ENCODE peak calls at places on chromosome 10, in nine cellular contexts. One of them, this sample, is unnamed.

GRCh38 chr10:22042557-22043326 is 39.2 kb upstream of the DNAJC1 start:
- DNase-seq in tibial nerve: no peak
- DNase-seq in kidney epithelial cell: no peak
- DNase-seq in adrenal gland: no peak
- DNase-seq in GM23338: peak
- DNase-seq in Karpas-422: no peak
- DNase-seq in mammary epithelial cell: no peak
- DNase-seq in ovary: no peak
- DNase-seq in MM.1S: no peak
- DNase-seq in this sample: no peak

GRCh38 chr10:82497451-82497850 is 622.5 kb downstream of the NRG3 start:
- DNase-seq in tibial nerve: no peak
- DNase-seq in kidney epithelial cell: no peak
- DNase-seq in adrenal gland: no peak
- DNase-seq in GM23338: no peak
- DNase-seq in Karpas-422: no peak
- DNase-seq in mammary epithelial cell: peak
- DNase-seq in ovary: no peak
- DNase-seq in MM.1S: no peak
- DNase-seq in this sample: no peak

GRCh38 chr10:61000769-61001730 is 57.1 kb upstream of the RHOBTB1 start:
- DNase-seq in tibial nerve: no peak
- DNase-seq in kidney epithelial cell: no peak
- DNase-seq in adrenal gland: peak
- DNase-seq in GM23338: peak
- DNase-seq in Karpas-422: no peak
- DNase-seq in mammary epithelial cell: peak
- DNase-seq in ovary: no peak
- DNase-seq in MM.1S: peak
- DNase-seq in this sample: no peak

GRCh38 chr10:117710181-117710798 is 167.7 kb downstream of the EMX2 start:
- DNase-seq in tibial nerve: no peak
- DNase-seq in kidney epithelial cell: no peak
- DNase-seq in adrenal gland: no peak
- DNase-seq in GM23338: peak
- DNase-seq in Karpas-422: peak
- DNase-seq in mammary epithelial cell: no peak
- DNase-seq in ovary: no peak
- DNase-seq in MM.1S: no peak
- DNase-seq in this sample: no peak

GRCh38 chr10:45419673-45420020 is 45.6 kb downstream of the ALOX5 start:
- DNase-seq in tibial nerve: no peak
- DNase-seq in kidney epithelial cell: no peak
- DNase-seq in adrenal gland: no peak
- DNase-seq in GM23338: no peak
- DNase-seq in Karpas-422: no peak
- DNase-seq in mammary epithelial cell: no peak
- DNase-seq in ovary: no peak
- DNase-seq in MM.1S: no peak
- DNase-seq in this sample: no peak

GRCh38 chr10:122450336-122450990 is 4.0 kb upstream of the ARMS2 start:
- DNase-seq in tibial nerve: no peak
- DNase-seq in kidney epithelial cell: no peak
- DNase-seq in adrenal gland: no peak
- DNase-seq in GM23338: no peak
- DNase-seq in Karpas-422: no peak
- DNase-seq in mammary epithelial cell: no peak
- DNase-seq in ovary: no peak
- DNase-seq in MM.1S: no peak
- DNase-seq in this sample: no peak

GRCh38 chr10:29987471-29987870 is 71.9 kb downstream of the JCAD start:
- DNase-seq in tibial nerve: no peak
- DNase-seq in kidney epithelial cell: no peak
- DNase-seq in adrenal gland: no peak
- DNase-seq in GM23338: no peak
- DNase-seq in Karpas-422: no peak
- DNase-seq in mammary epithelial cell: no peak
- DNase-seq in ovary: no peak
- DNase-seq in MM.1S: no peak
- DNase-seq in this sample: no peak

GRCh38 chr10:132548106-132548823 is 10.7 kb downstream of the INPP5A start:
- DNase-seq in tibial nerve: no peak
- DNase-seq in kidney epithelial cell: no peak
- DNase-seq in adrenal gland: peak
- DNase-seq in GM23338: no peak
- DNase-seq in Karpas-422: no peak
- DNase-seq in mammary epithelial cell: no peak
- DNase-seq in ovary: no peak
- DNase-seq in MM.1S: no peak
- DNase-seq in this sample: no peak

GRCh38 chr10:67549390-67549789 is 146.6 kb downstream of the CTNNA3 start:
- DNase-seq in tibial nerve: no peak
- DNase-seq in kidney epithelial cell: no peak
- DNase-seq in adrenal gland: no peak
- DNase-seq in GM23338: no peak
- DNase-seq in Karpas-422: no peak
- DNase-seq in mammary epithelial cell: no peak
- DNase-seq in ovary: no peak
- DNase-seq in MM.1S: no peak
- DNase-seq in this sample: no peak

GRCh38 chr10:68235111-68235510 is 3.2 kb upstream of the ATOH7 start:
- DNase-seq in tibial nerve: no peak
- DNase-seq in kidney epithelial cell: no peak
- DNase-seq in adrenal gland: no peak
- DNase-seq in GM23338: no peak
- DNase-seq in Karpas-422: no peak
- DNase-seq in mammary epithelial cell: peak
- DNase-seq in ovary: no peak
- DNase-seq in MM.1S: no peak
- DNase-seq in this sample: no peak

GRCh38 chr10:46530249-46531186 is 25.9 kb downstream of the GPRIN2 start:
- DNase-seq in tibial nerve: no peak
- DNase-seq in kidney epithelial cell: no peak
- DNase-seq in adrenal gland: no peak
- DNase-seq in GM23338: no peak
- DNase-seq in Karpas-422: no peak
- DNase-seq in mammary epithelial cell: no peak
- DNase-seq in ovary: peak
- DNase-seq in MM.1S: no peak
- DNase-seq in this sample: peak

GRCh38 chr10:96789571-96790108 is 42.5 kb upstream of the LCOR start:
- DNase-seq in tibial nerve: no peak
- DNase-seq in kidney epithelial cell: no peak
- DNase-seq in adrenal gland: no peak
- DNase-seq in GM23338: no peak
- DNase-seq in Karpas-422: peak
- DNase-seq in mammary epithelial cell: no peak
- DNase-seq in ovary: no peak
- DNase-seq in MM.1S: peak
- DNase-seq in this sample: no peak

GRCh38 chr10:1130995-1131790 is 75.0 kb downstream of the WDR37 start:
- DNase-seq in tibial nerve: no peak
- DNase-seq in kidney epithelial cell: no peak
- DNase-seq in adrenal gland: no peak
- DNase-seq in GM23338: no peak
- DNase-seq in Karpas-422: no peak
- DNase-seq in mammary epithelial cell: no peak
- DNase-seq in ovary: no peak
- DNase-seq in MM.1S: no peak
- DNase-seq in this sample: no peak

GRCh38 chr10:72085864-72086465 is 2.4 kb downstream of the SPOCK2 start:
- DNase-seq in tibial nerve: no peak
- DNase-seq in kidney epithelial cell: no peak
- DNase-seq in adrenal gland: no peak
- DNase-seq in GM23338: no peak
- DNase-seq in Karpas-422: no peak
- DNase-seq in mammary epithelial cell: no peak
- DNase-seq in ovary: no peak
- DNase-seq in MM.1S: no peak
- DNase-seq in this sample: no peak
- H3K4me3 ChIP-seq in tibial nerve: no peak
- H3K4me3 ChIP-seq in kidney epithelial cell: no peak
- H3K4me3 ChIP-seq in adrenal gland: no peak
- H3K4me3 ChIP-seq in GM23338: no peak
- H3K4me3 ChIP-seq in Karpas-422: no peak
- H3K4me3 ChIP-seq in mammary epithelial cell: no peak
- H3K4me3 ChIP-seq in ovary: no peak
- H3K4me3 ChIP-seq in MM.1S: no peak
- H3K4me3 ChIP-seq in this sample: no peak

DNA sequence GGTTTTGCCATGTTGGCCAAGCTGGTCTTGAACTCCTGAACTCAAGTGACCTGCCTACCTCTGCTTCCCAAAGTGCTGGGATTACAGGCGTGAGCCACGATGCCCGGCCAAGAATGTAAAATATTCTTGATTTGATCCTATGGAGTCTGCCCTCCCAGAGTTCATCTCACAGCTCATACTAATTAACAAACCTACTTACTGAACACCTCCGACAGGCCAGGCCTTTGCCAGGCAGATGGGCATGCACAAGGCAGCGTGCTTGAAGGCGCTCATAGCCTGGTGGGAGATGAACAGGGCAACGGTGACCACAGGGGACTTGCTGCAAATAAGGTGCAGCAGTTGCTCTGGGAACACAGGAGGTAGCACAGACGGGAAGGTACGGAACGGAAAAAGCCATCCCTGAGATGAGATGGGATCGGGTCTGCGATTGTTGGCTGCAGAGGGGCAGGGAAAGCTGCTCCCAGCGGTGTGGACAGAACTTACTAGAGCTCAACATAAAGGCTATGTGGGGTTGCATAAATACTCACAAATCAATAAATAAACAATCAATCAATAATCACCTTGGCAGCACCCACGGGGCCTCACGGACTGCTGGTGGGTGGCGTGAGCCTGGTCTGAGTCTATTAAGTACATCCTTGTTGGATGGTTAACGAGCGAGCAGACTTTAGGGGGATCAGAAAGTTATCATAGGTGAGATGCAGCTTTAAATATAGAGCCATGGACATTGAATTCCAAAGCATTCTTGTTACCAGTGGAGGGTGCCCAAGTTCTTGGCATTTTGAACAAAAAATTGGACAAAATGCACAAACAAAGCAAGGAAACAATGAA is 4.7 kb downstream of the ACBD7 start:
- DNase-seq in tibial nerve: no peak
- DNase-seq in kidney epithelial cell: no peak
- DNase-seq in adrenal gland: no peak
- DNase-seq in GM23338: no peak
- DNase-seq in Karpas-422: no peak
- DNase-seq in mammary epithelial cell: no peak
- DNase-seq in ovary: no peak
- DNase-seq in MM.1S: no peak
- DNase-seq in this sample: no peak
- H3K4me3 ChIP-seq in tibial nerve: peak
- H3K4me3 ChIP-seq in kidney epithelial cell: peak
- H3K4me3 ChIP-seq in adrenal gland: no peak
- H3K4me3 ChIP-seq in GM23338: peak
- H3K4me3 ChIP-seq in Karpas-422: no peak
- H3K4me3 ChIP-seq in mammary epithelial cell: peak
- H3K4me3 ChIP-seq in ovary: peak
- H3K4me3 ChIP-seq in MM.1S: peak
- H3K4me3 ChIP-seq in this sample: no peak

DNA sequence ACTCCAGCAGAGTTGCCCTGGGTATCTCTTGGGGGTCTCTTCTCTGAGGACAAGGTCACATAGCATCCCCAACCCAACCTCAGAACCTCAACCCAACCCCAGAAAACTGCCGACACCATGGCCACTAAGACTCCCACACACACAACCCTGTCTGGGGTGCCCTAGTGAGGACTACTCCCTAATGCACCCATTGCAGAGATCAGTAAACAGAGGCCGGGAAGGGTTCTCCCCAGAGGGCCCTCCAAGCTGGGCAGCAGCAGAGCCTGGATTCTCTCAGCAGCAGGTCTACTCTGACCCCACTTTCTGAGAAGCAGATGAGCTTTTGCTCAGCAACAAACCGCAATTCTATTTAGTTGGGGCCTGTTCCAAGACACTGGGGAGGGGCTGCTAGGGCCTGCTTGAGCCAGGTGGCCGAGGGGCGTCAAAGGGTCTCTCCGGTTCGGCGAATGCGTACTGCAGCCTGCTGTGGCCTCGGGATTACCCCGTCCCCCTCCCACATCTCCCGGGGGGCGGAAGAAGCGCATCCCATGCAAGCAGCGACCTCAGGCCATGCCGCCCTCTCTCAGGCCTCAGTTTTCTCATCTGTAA is 828 bp downstream of the OGDHL start:
- DNase-seq in tibial nerve: no peak
- DNase-seq in kidney epithelial cell: no peak
- DNase-seq in adrenal gland: no peak
- DNase-seq in GM23338: peak
- DNase-seq in Karpas-422: no peak
- DNase-seq in mammary epithelial cell: no peak
- DNase-seq in ovary: no peak
- DNase-seq in MM.1S: no peak
- DNase-seq in this sample: no peak
- H3K4me3 ChIP-seq in tibial nerve: no peak
- H3K4me3 ChIP-seq in kidney epithelial cell: peak
- H3K4me3 ChIP-seq in adrenal gland: no peak
- H3K4me3 ChIP-seq in GM23338: peak
- H3K4me3 ChIP-seq in Karpas-422: peak
- H3K4me3 ChIP-seq in mammary epithelial cell: no peak
- H3K4me3 ChIP-seq in ovary: no peak
- H3K4me3 ChIP-seq in MM.1S: peak
- H3K4me3 ChIP-seq in this sample: peak

DNA sequence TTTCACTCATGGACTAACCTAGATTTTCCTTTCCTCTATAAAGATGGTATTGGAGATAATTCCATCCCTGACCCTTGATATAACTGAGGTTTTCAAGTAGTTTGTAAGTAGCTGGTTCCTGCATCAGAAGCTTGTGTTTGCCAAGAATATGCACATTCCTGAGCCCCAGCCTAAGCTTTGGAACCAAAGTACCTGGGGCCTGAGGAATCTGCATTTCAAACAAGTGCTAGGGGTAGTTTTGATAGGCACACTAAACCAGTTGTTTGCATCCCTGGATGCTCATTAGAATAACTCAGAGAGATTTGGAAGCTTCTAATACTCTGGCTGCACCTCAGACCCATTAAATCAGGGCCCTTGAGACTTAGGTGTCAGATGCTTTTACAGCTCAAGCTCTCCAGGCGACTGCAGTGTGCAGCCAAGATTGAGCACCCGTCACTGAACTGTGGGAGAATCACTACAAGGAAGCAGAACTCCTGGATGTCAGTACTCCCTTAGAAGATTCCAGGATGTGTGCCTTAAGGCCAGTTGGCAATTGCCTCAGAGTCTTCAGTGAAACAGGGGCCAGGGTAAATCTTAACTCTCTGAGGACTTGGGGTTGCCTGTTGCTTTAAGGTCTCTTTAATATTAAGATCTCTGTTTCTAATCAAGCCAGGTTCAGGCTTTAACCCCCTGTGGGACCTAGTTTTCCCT is 565.0 kb downstream of the REEP3 start:
- DNase-seq in tibial nerve: no peak
- DNase-seq in kidney epithelial cell: no peak
- DNase-seq in adrenal gland: no peak
- DNase-seq in GM23338: peak
- DNase-seq in Karpas-422: no peak
- DNase-seq in mammary epithelial cell: no peak
- DNase-seq in ovary: no peak
- DNase-seq in MM.1S: no peak
- DNase-seq in this sample: no peak
- H3K4me3 ChIP-seq in tibial nerve: no peak
- H3K4me3 ChIP-seq in kidney epithelial cell: no peak
- H3K4me3 ChIP-seq in adrenal gland: no peak
- H3K4me3 ChIP-seq in GM23338: no peak
- H3K4me3 ChIP-seq in Karpas-422: no peak
- H3K4me3 ChIP-seq in mammary epithelial cell: no peak
- H3K4me3 ChIP-seq in ovary: no peak
- H3K4me3 ChIP-seq in MM.1S: no peak
- H3K4me3 ChIP-seq in this sample: no peak

This sample was measured in Jurkat, Clone E6-1.